ENCODE peak calls at places on chromosomes 4 and X, in four cellular contexts. One of them, this sample, is unnamed.

GRCh38 chr4:176191974-176192373 is 3.4 kb downstream of the SPATA4 start:
- DNase-seq in right lobe of liver: no peak
- DNase-seq in left lung: no peak
- DNase-seq in neural progenitor cell: no peak
- DNase-seq in this sample: no peak

GRCh38 chrX:34343001-34343400 is 210.9 kb upstream of the FAM47A start:
- DNase-seq in neural progenitor cell: no peak
- DNase-seq in right lobe of liver: no peak
- DNase-seq in left lung: no peak
- DNase-seq in this sample: no peak

GRCh38 chrX:30939928-30940327 is 50.9 kb upstream of the TAB3 start:
- DNase-seq in right lobe of liver: no peak
- DNase-seq in left lung: no peak
- DNase-seq in neural progenitor cell: no peak
- DNase-seq in this sample: no peak

GRCh38 chr4:3671571-3672464 is 94.4 kb upstream of the ADRA2C start:
- DNase-seq in neural progenitor cell: no peak
- DNase-seq in left lung: no peak
- DNase-seq in right lobe of liver: peak; percentile 24
- DNase-seq in this sample: peak; percentile 63

GRCh38 chrX:63350551-63350950 is 581 bp downstream of the SPIN4 start:
- DNase-seq in left lung: peak; percentile 33
- DNase-seq in neural progenitor cell: peak; percentile 30
- DNase-seq in right lobe of liver: no peak
- DNase-seq in this sample: peak; percentile 75

GRCh38 chr4:90127706-90128345 is 632 bp downstream of the CCSER1 start:
- DNase-seq in neural progenitor cell: peak; percentile 71
- DNase-seq in right lobe of liver: peak; percentile 48
- DNase-seq in left lung: no peak
- DNase-seq in this sample: peak; percentile 76

GRCh38 chrX:134172588-134173259 is 64.3 kb upstream of the CCDC160 start:
- DNase-seq in right lobe of liver: peak; percentile 58
- DNase-seq in left lung: peak; percentile 36
- DNase-seq in neural progenitor cell: peak; percentile 28
- DNase-seq in this sample: peak; percentile 76

GRCh38 chr4:85815796-85816459 is 341.0 kb downstream of the ARHGAP24 start:
- DNase-seq in left lung: no peak
- DNase-seq in right lobe of liver: no peak
- DNase-seq in neural progenitor cell: no peak
- DNase-seq in this sample: no peak

GRCh38 chr4:149292422-149293055 is 523.1 kb downstream of the IQCM start:
- DNase-seq in left lung: no peak
- DNase-seq in neural progenitor cell: no peak
- DNase-seq in right lobe of liver: no peak
- DNase-seq in this sample: no peak

GRCh38 chr4:41141910-41142309 is 72.4 kb downstream of the APBB2 start:
- DNase-seq in right lobe of liver: no peak
- DNase-seq in neural progenitor cell: no peak
- DNase-seq in left lung: no peak
- DNase-seq in this sample: no peak

GRCh38 chrX:110175146-110175545 is 142.7 kb downstream of the AMMECR1 start:
- DNase-seq in left lung: no peak
- DNase-seq in neural progenitor cell: no peak
- DNase-seq in right lobe of liver: no peak
- DNase-seq in this sample: no peak

GRCh38 chr4:34850983-34851382 is 1393.3 kb downstream of the ARAP2 start:
- DNase-seq in neural progenitor cell: no peak
- DNase-seq in left lung: no peak
- DNase-seq in right lobe of liver: no peak
- DNase-seq in this sample: no peak

GRCh38 chr4:7803992-7804758 is 135.5 kb downstream of the AFAP1 start:
- DNase-seq in left lung: peak; percentile 82
- DNase-seq in right lobe of liver: peak; percentile 79
- DNase-seq in neural progenitor cell: peak; percentile 89
- DNase-seq in this sample: peak; percentile 88

GRCh38 chrX:9339603-9340569 is 125.0 kb upstream of the TBL1X start:
- DNase-seq in neural progenitor cell: no peak
- DNase-seq in left lung: no peak
- DNase-seq in right lobe of liver: no peak
- DNase-seq in this sample: no peak

GRCh38 chr4:185213829-185214228 is 4.4 kb downstream of the SNX25 start:
- DNase-seq in neural progenitor cell: no peak
- DNase-seq in left lung: no peak
- DNase-seq in right lobe of liver: no peak
- DNase-seq in this sample: no peak

GRCh38 chrX:24332868-24333267 is 19.0 kb upstream of the SUPT20HL2 start:
- DNase-seq in right lobe of liver: no peak
- DNase-seq in left lung: no peak
- DNase-seq in neural progenitor cell: no peak
- DNase-seq in this sample: no peak

GRCh38 chr4:16995451-16995850 is 97.0 kb upstream of the LDB2 start:
- DNase-seq in left lung: no peak
- DNase-seq in neural progenitor cell: no peak
- DNase-seq in right lobe of liver: no peak
- DNase-seq in this sample: no peak

GRCh38 chrX:65750674-65751469 is 83.4 kb downstream of the MSN start:
- DNase-seq in right lobe of liver: no peak
- DNase-seq in neural progenitor cell: no peak
- DNase-seq in left lung: no peak
- DNase-seq in this sample: no peak

GRCh38 chr4:41865306-41865980 is 69.8 kb upstream of the TMEM33 start:
- DNase-seq in right lobe of liver: peak; percentile 89
- DNase-seq in left lung: no peak
- DNase-seq in neural progenitor cell: peak; percentile 67
- DNase-seq in this sample: peak; percentile 78

GRCh38 chrX:136823175-136823574 is 42.4 kb upstream of the ARHGEF6 start:
- DNase-seq in left lung: no peak
- DNase-seq in right lobe of liver: no peak
- DNase-seq in neural progenitor cell: no peak
- DNase-seq in this sample: no peak

GRCh38 chr4:130071746-130072145 is 975.8 kb downstream of the C4orf33 start:
- DNase-seq in right lobe of liver: no peak
- DNase-seq in neural progenitor cell: no peak
- DNase-seq in left lung: no peak
- DNase-seq in this sample: no peak

GRCh38 chr4:169410839-169411770 is 140.3 kb upstream of the SH3RF1 start:
- DNase-seq in right lobe of liver: no peak
- DNase-seq in left lung: no peak
- DNase-seq in neural progenitor cell: peak; percentile 32
- DNase-seq in this sample: no peak

GRCh38 chr4:96786306-96786705 is 946.4 kb downstream of the PDHA2 start:
- DNase-seq in neural progenitor cell: no peak
- DNase-seq in left lung: no peak
- DNase-seq in right lobe of liver: no peak
- DNase-seq in this sample: no peak

GRCh38 chr4:15327311-15328298 is 100.2 kb upstream of the C1QTNF7 start:
- DNase-seq in right lobe of liver: no peak
- DNase-seq in left lung: no peak
- DNase-seq in neural progenitor cell: no peak
- DNase-seq in this sample: no peak

GRCh38 chr4:69330345-69330744 is 50.1 kb downstream of the UGT2B28 start:
- DNase-seq in left lung: no peak
- DNase-seq in right lobe of liver: no peak
- DNase-seq in neural progenitor cell: no peak
- DNase-seq in this sample: no peak

GRCh38 chr4:120132935-120133334 is 66.3 kb upstream of the MAD2L1 start:
- DNase-seq in right lobe of liver: no peak
- DNase-seq in neural progenitor cell: no peak
- DNase-seq in left lung: no peak
- DNase-seq in this sample: no peak

GRCh38 chr4:55386073-55386472 is 9.7 kb upstream of the TMEM165 start:
- DNase-seq in neural progenitor cell: peak; percentile 47
- DNase-seq in left lung: no peak
- DNase-seq in right lobe of liver: no peak
- DNase-seq in this sample: no peak

DNA sequence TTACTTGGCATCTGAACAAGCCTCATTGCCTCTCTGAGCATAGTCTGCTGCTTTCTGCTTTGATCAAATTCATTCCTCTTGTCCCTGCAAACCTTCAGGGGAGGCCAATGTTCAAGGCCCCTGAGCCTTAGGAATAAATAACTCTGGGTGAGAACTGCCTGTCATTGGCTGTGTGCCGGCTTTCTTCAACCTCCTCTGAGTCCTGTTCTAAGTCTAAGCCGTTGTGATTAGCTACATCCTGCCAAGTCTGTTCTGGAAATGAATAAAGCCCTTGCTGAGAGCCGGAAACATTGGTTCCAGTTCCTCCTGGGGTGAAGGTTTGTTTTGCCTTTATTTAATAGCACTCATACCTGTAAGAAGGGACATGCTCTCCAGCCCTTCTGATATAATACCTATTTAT is 13.8 kb downstream of the RNF4 start:
- DNase-seq in neural progenitor cell: no peak
- DNase-seq in left lung: no peak
- DNase-seq in right lobe of liver: no peak
- DNase-seq in this sample: no peak
- H3K4me3 ChIP-seq in neural progenitor cell: no peak overlapping the region
- H3K4me3 ChIP-seq in left lung: no peak overlapping the region
- H3K4me3 ChIP-seq in right lobe of liver: no peak overlapping the region
- H3K4me3 ChIP-seq in this sample: no peak overlapping the region

GRCh38 chrX:40009462-40009851 is 88.3 kb downstream of the BCOR start:
- DNase-seq in left lung: no peak
- DNase-seq in neural progenitor cell: peak; percentile 75
- DNase-seq in right lobe of liver: no peak
- DNase-seq in this sample: peak; percentile 60

GRCh38 chrX:40010550-40011364 is 87.0 kb downstream of the BCOR start:
- DNase-seq in right lobe of liver: no peak
- DNase-seq in left lung: no peak
- DNase-seq in neural progenitor cell: peak; percentile 58
- DNase-seq in this sample: no peak

GRCh38 chrX:40011483-40012038 is 86.2 kb downstream of the BCOR start:
- DNase-seq in left lung: no peak
- DNase-seq in neural progenitor cell: no peak
- DNase-seq in right lobe of liver: no peak
- DNase-seq in this sample: peak; percentile 51

GRCh38 chrX:40008841-40009461 is 88.8 kb downstream of the BCOR start:
- DNase-seq in left lung: peak; percentile 51
- DNase-seq in right lobe of liver: peak; percentile 59
- DNase-seq in neural progenitor cell: peak; percentile 72
- DNase-seq in this sample: peak; percentile 77

GRCh38 chrX:40009890-40010289 is 87.9 kb downstream of the BCOR start:
- DNase-seq in right lobe of liver: no peak
- DNase-seq in neural progenitor cell: peak; percentile 28
- DNase-seq in left lung: no peak
- DNase-seq in this sample: no peak
- H3K4me3 ChIP-seq in right lobe of liver: no peak overlapping the region
- H3K4me3 ChIP-seq in neural progenitor cell: peak overlapping the region; percentile 47
- H3K4me3 ChIP-seq in left lung: no peak overlapping the region
- H3K4me3 ChIP-seq in this sample: no peak overlapping the region

GRCh38 chr4:1690698-1691097 is 6.6 kb upstream of the FAM53A start:
- DNase-seq in right lobe of liver: peak; percentile 34
- DNase-seq in neural progenitor cell: no peak
- DNase-seq in left lung: no peak
- DNase-seq in this sample: no peak
- H3K4me3 ChIP-seq in right lobe of liver: no peak overlapping the region
- H3K4me3 ChIP-seq in neural progenitor cell: no peak overlapping the region
- H3K4me3 ChIP-seq in left lung: no peak overlapping the region
- H3K4me3 ChIP-seq in this sample: no peak overlapping the region

DNA sequence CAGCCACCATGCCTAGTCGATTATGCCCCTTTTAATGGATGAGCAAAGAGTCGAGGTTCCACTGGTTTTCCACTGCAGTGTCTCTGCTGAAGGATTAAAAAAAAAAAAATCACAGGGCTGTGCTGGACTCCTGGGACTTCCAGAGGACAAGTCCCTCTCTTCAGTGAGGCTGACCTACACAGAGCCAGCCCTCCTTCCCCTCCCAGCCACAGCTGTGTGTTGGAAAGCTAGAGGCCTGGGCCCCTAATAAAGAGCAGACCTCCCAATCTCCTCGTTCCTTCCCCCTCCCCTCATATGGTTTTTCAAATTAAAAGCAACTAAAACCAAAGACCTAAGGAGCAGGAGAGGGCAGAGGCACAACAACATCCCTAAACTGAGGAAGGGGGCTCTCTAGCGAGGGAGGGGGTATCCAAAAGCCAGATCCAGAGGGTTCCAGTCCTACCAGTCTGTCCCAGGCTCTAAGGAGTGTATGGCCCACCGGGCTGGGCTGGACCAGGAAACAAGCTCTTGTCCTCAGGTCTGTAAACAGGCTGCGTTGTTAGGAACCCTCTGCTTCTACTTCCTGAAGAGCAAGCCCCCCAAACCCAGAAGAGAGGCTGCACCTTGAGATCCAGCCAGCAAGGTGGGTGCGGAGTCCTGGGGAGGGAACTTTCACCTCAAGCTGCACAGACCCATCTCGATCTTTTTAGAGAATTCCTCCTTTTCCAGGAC is 4.0 kb upstream of the PDGFRA start:
- DNase-seq in right lobe of liver: no peak
- DNase-seq in left lung: no peak
- DNase-seq in neural progenitor cell: peak; percentile 7
- DNase-seq in this sample: no peak
- H3K4me3 ChIP-seq in right lobe of liver: no peak overlapping the region
- H3K4me3 ChIP-seq in left lung: no peak overlapping the region
- H3K4me3 ChIP-seq in neural progenitor cell: peak overlapping the region; percentile 57
- H3K4me3 ChIP-seq in this sample: no peak overlapping the region

GRCh38 chr4:78379991-78380739 is 171.4 kb upstream of the ANXA3 start:
- DNase-seq in right lobe of liver: no peak
- DNase-seq in left lung: peak; percentile 55
- DNase-seq in neural progenitor cell: no peak
- DNase-seq in this sample: no peak
- H3K4me3 ChIP-seq in right lobe of liver: no peak overlapping the region
- H3K4me3 ChIP-seq in left lung: no peak overlapping the region
- H3K4me3 ChIP-seq in neural progenitor cell: no peak overlapping the region
- H3K4me3 ChIP-seq in this sample: no peak overlapping the region

DNA sequence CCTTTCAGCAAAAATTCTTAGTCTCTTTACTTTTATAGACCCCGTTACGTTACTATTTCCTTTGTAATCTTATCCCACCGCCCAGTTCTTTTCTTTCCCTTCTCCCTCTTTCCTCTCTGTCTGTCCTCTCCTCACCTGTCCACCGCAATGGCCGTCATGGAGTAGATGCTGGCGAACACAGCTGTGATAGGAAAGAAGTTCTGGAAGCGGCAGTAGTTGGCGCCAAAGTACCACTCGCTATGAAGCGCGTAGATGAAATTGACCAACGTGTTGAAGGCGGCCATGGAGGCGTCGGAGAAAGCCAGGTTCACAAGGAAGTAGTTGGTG is 829 bp downstream of the TACR3 start:
- DNase-seq in left lung: no peak
- DNase-seq in right lobe of liver: no peak
- DNase-seq in neural progenitor cell: peak; percentile 57
- DNase-seq in this sample: no peak
- H3K4me3 ChIP-seq in left lung: no peak overlapping the region
- H3K4me3 ChIP-seq in right lobe of liver: no peak overlapping the region
- H3K4me3 ChIP-seq in neural progenitor cell: peak overlapping the region; percentile 58
- H3K4me3 ChIP-seq in this sample: no peak overlapping the region

GRCh38 chrX:120137439-120137838 is 21.0 kb upstream of the RHOXF2 start:
- DNase-seq in right lobe of liver: no peak
- DNase-seq in neural progenitor cell: no peak
- DNase-seq in left lung: no peak
- DNase-seq in this sample: no peak
- H3K4me3 ChIP-seq in right lobe of liver: no peak overlapping the region
- H3K4me3 ChIP-seq in neural progenitor cell: no peak overlapping the region
- H3K4me3 ChIP-seq in left lung: no peak overlapping the region
- H3K4me3 ChIP-seq in this sample: no peak overlapping the region